ENCODE peak calls at places on chromosome 13, in five cellular contexts. P is WERI-Rb-1, C is brain microvascular endothelial cell, O is WTC11, I is prostate gland. K is an unnamed sample.

GRCh38 chr13:100100115-100100879 is 11.4 kb downstream of the PCCA start:
- DNase-seq in O (no peak), I (peak), C (peak), P (no peak), K (no peak)

GRCh38 chr13:52158629-52159158 is 703 bp downstream of the NEK3 start:
- DNase-seq in I (peak), P (peak), O (no peak), C (peak), K (no peak)

GRCh38 chr13:77176350-77176749 is 149.4 kb upstream of the FBXL3 start:
- DNase-seq in I (no peak), P (no peak), C (peak), O (no peak), K (no peak)

GRCh38 chr13:29676535-29676934 is 81.0 kb upstream of the SLC7A1 start:
- DNase-seq in O (no peak), I (no peak), P (no peak), C (peak), K (no peak)

GRCh38 chr13:84481958-84482357 is 599.7 kb upstream of the SLITRK1 start:
- DNase-seq in O (no peak), C (peak), P (no peak), I (no peak), K (no peak)

GRCh38 chr13:23673354-23673753 is 103.1 kb downstream of the TNFRSF19 start:
- DNase-seq in C (peak), I (no peak), O (no peak), P (no peak), K (no peak)

GRCh38 chr13:75771818-75772217 is 135.7 kb downstream of the LMO7 start:
- DNase-seq in O (no peak), P (no peak), I (no peak), C (peak), K (no peak)

GRCh38 chr13:43159007-43159406 is 135.6 kb downstream of the DNAJC15 start:
- DNase-seq in O (no peak), I (no peak), C (peak), P (no peak), K (no peak)

GRCh38 chr13:42014119-42014518 is 34.3 kb upstream of the DGKH start:
- DNase-seq in C (no peak), P (no peak), O (no peak), I (no peak), K (no peak)

GRCh38 chr13:85616275-85616674 is 182.9 kb downstream of the SLITRK6 start:
- DNase-seq in C (no peak), I (no peak), P (no peak), O (no peak), K (no peak)

GRCh38 chr13:60756306-60756705 is 359.3 kb downstream of the TDRD3 start:
- DNase-seq in I (peak), C (no peak), O (no peak), P (no peak), K (no peak)

GRCh38 chr13:47216176-47216822 is 319.4 kb upstream of the HTR2A start:
- DNase-seq in I (no peak), C (no peak), O (no peak), P (no peak), K (no peak)

GRCh38 chr13:26440111-26440510 is 117.4 kb upstream of the WASF3 start:
- DNase-seq in C (no peak), P (no peak), I (no peak), O (no peak), K (no peak)

GRCh38 chr13:98445340-98446233 is 131.3 kb downstream of the STK24 start:
- DNase-seq in O (peak), C (peak), I (peak), P (peak), K (peak)

GRCh38 chr13:99086869-99087129 is 108.9 kb upstream of the DOCK9 start:
- DNase-seq in P (no peak), I (peak), O (no peak), C (no peak), K (no peak)

GRCh38 chr13:100648354-100648753 is 26.2 kb downstream of the TMTC4 start:
- DNase-seq in P (no peak), C (no peak), O (no peak), I (no peak), K (no peak)

GRCh38 chr13:41459754-41460111 is 2.4 kb downstream of the RGCC start:
- DNase-seq in P (no peak), O (no peak), I (no peak), C (no peak), K (no peak)

GRCh38 chr13:65943711-65944110 is 1286.4 kb downstream of the PCDH9 start:
- DNase-seq in O (no peak), I (no peak), P (no peak), C (no peak), K (no peak)

GRCh38 chr13:45361596-45362206 is 20.7 kb upstream of the TPT1 start:
- DNase-seq in P (no peak), I (no peak), O (no peak), C (no peak), K (no peak)

GRCh38 chr13:68190826-68191225 is 960.7 kb upstream of the PCDH9 start:
- DNase-seq in C (peak), P (no peak), I (no peak), O (no peak), K (no peak)

GRCh38 chr13:113732961-113733950 is 25.8 kb upstream of the TMEM255B start:
- DNase-seq in P (no peak), I (no peak), O (no peak), C (no peak), K (no peak)

GRCh38 chr13:113732176-113732960 is 26.7 kb upstream of the TMEM255B start:
- DNase-seq in C (no peak), P (no peak), I (no peak), O (no peak), K (no peak)

GRCh38 chr13:25215253-25215575 is 43.1 kb upstream of the AMER2 start:
- DNase-seq in C (no peak), O (no peak), P (no peak), I (no peak), K (no peak)

GRCh38 chr13:45055198-45055901 is 65.0 kb upstream of the GTF2F2 start:
- DNase-seq in C (peak), I (no peak), O (no peak), P (no peak), K (no peak)

GRCh38 chr13:50320297-50320862 is 305.1 kb downstream of the KCNRG start:
- DNase-seq in P (no peak), O (no peak), I (no peak), C (peak), K (no peak)

GRCh38 chr13:36888645-36889044 is 31.4 kb downstream of the SMAD9 start:
- DNase-seq in P (no peak), I (no peak), C (no peak), O (no peak), K (no peak)

GRCh38 chr13:30796132-30796832 is 60.9 kb downstream of the ALOX5AP start:
- DNase-seq in I (peak), P (no peak), O (no peak), C (peak), K (no peak)

GRCh38 chr13:21289475-21289874 is 113.0 kb downstream of the MRPL57 start:
- DNase-seq in O (no peak), P (no peak), I (no peak), C (no peak), K (no peak)

GRCh38 chr13:92317066-92317465 is 909.5 kb upstream of the GPC6 start:
- DNase-seq in C (peak), O (no peak), I (no peak), P (no peak), K (no peak)

GRCh38 chr13:111382877-111383276 is 62.4 kb downstream of the TEX29 start:
- DNase-seq in I (no peak), P (no peak), C (no peak), O (no peak), K (no peak)

GRCh38 chr13:23656637-23657036 is 86.4 kb downstream of the TNFRSF19 start:
- DNase-seq in C (peak), I (no peak), O (no peak), P (no peak), K (no peak)

GRCh38 chr13:53340505-53341143 is 312.0 kb downstream of the OLFM4 start:
- DNase-seq in O (no peak), P (no peak), I (no peak), C (no peak), K (no peak)

GRCh38 chr13:47726394-47726793 is 274.7 kb downstream of the SUCLA2 start:
- DNase-seq in C (no peak), P (no peak), O (no peak), I (no peak), K (no peak)

GRCh38 chr13:94176576-94176975 is 302.9 kb downstream of the DCT start:
- DNase-seq in I (no peak), O (no peak), P (no peak), C (no peak), K (no peak)

GRCh38 chr13:110227416-110227815 is 79.5 kb downstream of the COL4A1 start:
- DNase-seq in P (no peak), C (no peak), O (no peak), I (no peak), K (no peak)
- TF ChIP-seq CTCF in P (no peak), C (no peak), O (no peak), I (no peak), K (no peak)

GRCh38 chr13:73544175-73544574 is 485.4 kb downstream of the KLF5 start:
- DNase-seq in I (no peak), C (no peak), P (no peak), O (no peak), K (no peak)
- TF ChIP-seq CTCF in I (no peak), C (no peak), P (no peak), O (no peak), K (no peak)

GRCh38 chr13:22569830-22570229 is 610.9 kb upstream of the SGCG start:
- DNase-seq in O (no peak), C (no peak), P (no peak), I (no peak), K (no peak)
- TF ChIP-seq CTCF in O (no peak), C (no peak), P (no peak), I (no peak), K (no peak)

GRCh38 chr13:109241160-109241559 is 545.2 kb downstream of the IRS2 start:
- DNase-seq in O (no peak), C (no peak), P (no peak), I (no peak), K (no peak)
- TF ChIP-seq CTCF in O (no peak), C (no peak), P (no peak), I (no peak), K (no peak)

GRCh38 chr13:109743706-109744453 is 42.5 kb downstream of the IRS2 start:
- DNase-seq in C (peak), O (no peak), P (peak), I (no peak), K (peak)
- TF ChIP-seq CTCF in C (peak), O (no peak), P (no peak), I (no peak), K (no peak)

GRCh38 chr13:103184413-103184812 is 118.2 kb upstream of the SLC10A2 start:
- DNase-seq in I (no peak), C (no peak), P (no peak), O (no peak), K (no peak)

GRCh38 chr13:103187621-103188020 is 121.4 kb upstream of the SLC10A2 start:
- DNase-seq in C (no peak), P (peak), I (no peak), O (no peak), K (no peak)

GRCh38 chr13:103190841-103191240 is 124.6 kb upstream of the SLC10A2 start:
- DNase-seq in P (no peak), I (no peak), C (no peak), O (no peak), K (no peak)

DNA sequence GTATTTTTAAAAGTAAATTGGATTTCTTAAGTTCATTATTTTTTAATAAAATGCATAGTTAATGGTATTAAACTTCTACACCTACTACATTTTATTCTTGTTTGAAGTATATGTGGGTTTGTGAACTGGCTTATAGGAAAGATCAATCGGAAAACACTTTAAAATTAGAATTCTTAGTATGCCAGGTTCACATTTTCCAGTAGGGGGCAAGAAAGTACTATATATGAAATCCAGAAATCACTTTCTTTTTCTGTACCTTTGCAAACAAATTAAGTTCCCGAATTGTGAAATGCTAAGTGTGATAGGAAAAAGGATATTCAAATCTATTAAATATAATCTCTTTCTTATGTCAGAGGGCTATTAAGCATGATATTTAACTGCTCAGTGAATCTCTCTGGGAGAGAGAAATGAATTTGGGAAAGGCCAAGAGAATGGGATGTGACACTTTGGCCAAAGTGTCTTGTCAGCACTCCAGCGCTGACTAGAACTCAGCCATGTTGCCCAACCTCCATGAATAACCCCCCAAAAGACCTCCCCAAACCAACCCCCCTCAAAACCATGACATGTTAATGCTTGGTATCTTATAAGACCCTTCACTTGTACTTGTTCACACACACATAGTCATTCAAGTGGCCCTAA is 122.6 kb upstream of the SLC10A2 start:
- DNase-seq in C (no peak), O (no peak), I (no peak), P (no peak), K (no peak)
- TF ChIP-seq CTCF in C (peak), O (peak), I (no peak), P (peak), K (peak)